ENCODE peak calls at places on chromosome 21, in five cellular contexts. G is nucleus accumbens, Z is D341Med, I is naive B cell, P is GM18507. S is an unnamed sample.

GRCh38 chr21:8992731-8993174 is 1528.6 kb upstream of the TPTE start:
- DNase-seq in G (no peak), Z (no peak), I (no peak), P (no peak), S (no peak)

GRCh38 chr21:46206163-46207005 is 22.1 kb upstream of the SPATC1L start:
- DNase-seq in G (no peak), Z (no peak), I (no peak), P (no peak), S (no peak)

GRCh38 chr21:41362605-41363369 is 960 bp downstream of the MX2 start:
- DNase-seq in G (no peak), Z (no peak), I (no peak), P (no peak), S (no peak)

GRCh38 chr21:41071410-41071809 is 96.5 kb upstream of the BACE2 start:
- DNase-seq in G (no peak), Z (no peak), I (no peak), P (no peak), S (no peak)

GRCh38 chr21:45430521-45431501 is 25.8 kb downstream of the COL18A1 start:
- DNase-seq in G (no peak), Z (no peak), I (no peak), P (no peak), S (no peak)

GRCh38 chr21:31641416-31641922 is 18.0 kb upstream of the SOD1 start:
- DNase-seq in G (no peak), Z (no peak), I (no peak), P (no peak), S (no peak)

GRCh38 chr21:41941941-41942340 is 11.9 kb downstream of the C2CD2 start:
- DNase-seq in G (no peak), Z (no peak), I (no peak), P (no peak), S (no peak)

GRCh38 chr21:28579986-28580550 is 412.6 kb downstream of the LTN1 start:
- DNase-seq in G (no peak), Z (no peak), I (no peak), P (no peak), S (no peak)

GRCh38 chr21:46550511-46550941 is 54.4 kb downstream of the S100B start:
- DNase-seq in G (no peak), Z (no peak), I (peak; percentile 29), P (no peak), S (no peak)